ENCODE peak calls at places on chromosome 5, in five cellular contexts. I, H, J, L and K are unnamed samples.

GRCh38 chr5:3187846-3188425 is 407.7 kb upstream of the IRX1 start:
- DNase-seq in L (no peak), H (no peak), J (no peak), I (no peak), K (no peak)

GRCh38 chr5:113232667-113233066 is 202.1 kb downstream of the TSSK1B start:
- DNase-seq in L (no peak), H (no peak), J (no peak), I (no peak), K (no peak)

GRCh38 chr5:2724831-2725230 is 26.6 kb downstream of the IRX2 start:
- DNase-seq in H (no peak), L (no peak), J (no peak), I (no peak), K (no peak)

GRCh38 chr5:132082329-132083023 is 8.9 kb downstream of the CSF2 start:
- DNase-seq in J (no peak), H (no peak), L (no peak), I (no peak), K (no peak)

GRCh38 chr5:1747079-1747802 is 52.4 kb downstream of the MRPL36 start:
- DNase-seq in J (no peak), I (no peak), L (no peak), H (no peak), K (no peak)

GRCh38 chr5:84683594-84683993 is 298.9 kb upstream of the EDIL3 start:
- DNase-seq in I (no peak), H (no peak), L (no peak), J (no peak), K (peak; percentile 12)

GRCh38 chr5:78360674-78361225 is 333 bp downstream of the SCAMP1 start:
- DNase-seq in H (peak; percentile 67), L (no peak), I (no peak), J (no peak), K (no peak)

GRCh38 chr5:113084402-113085083 is 107.9 kb downstream of the DCP2 start:
- DNase-seq in H (peak; percentile 44), J (no peak), L (no peak), I (no peak), K (no peak)

GRCh38 chr5:35926389-35927051 is 11.9 kb downstream of the CAPSL start:
- DNase-seq in L (no peak), I (peak; percentile 17), H (peak; percentile 79), J (no peak), K (peak; percentile 88)

GRCh38 chr5:95081500-95082355 is 203.2 kb downstream of the MCTP1 start:
- DNase-seq in I (peak; percentile 9), L (peak; percentile 89), J (no peak), H (no peak), K (peak; percentile 54)

GRCh38 chr5:158658439-158659230 is 441.1 kb downstream of the EBF1 start:
- DNase-seq in L (no peak), H (no peak), J (peak; percentile 13), I (no peak), K (peak; percentile 72)

GRCh38 chr5:132471006-132471907 is 19.3 kb downstream of the IRF1 start:
- DNase-seq in L (no peak), J (no peak), I (no peak), H (no peak), K (no peak)

GRCh38 chr5:168747987-168748777 is 169.0 kb upstream of the PANK3 start:
- DNase-seq in J (peak; percentile 68), L (no peak), I (peak; percentile 25), H (peak; percentile 85), K (peak; percentile 89)

GRCh38 chr5:33743089-33743488 is 148.7 kb downstream of the ADAMTS12 start:
- DNase-seq in J (no peak), I (no peak), H (no peak), L (no peak), K (no peak)

GRCh38 chr5:52469420-52469819 is 318.3 kb upstream of the ITGA1 start:
- DNase-seq in J (no peak), L (no peak), I (no peak), H (no peak), K (no peak)

GRCh38 chr5:91006708-91007107 is 376.4 kb downstream of the ARRDC3 start:
- DNase-seq in I (no peak), L (no peak), J (no peak), H (no peak), K (no peak)

GRCh38 chr5:178786859-178787499 is 56.5 kb upstream of the ZNF354A start:
- DNase-seq in H (no peak), J (no peak), L (no peak), I (peak; percentile 28), K (no peak)

GRCh38 chr5:16321284-16321683 is 141.7 kb upstream of the MARCHF11 start:
- DNase-seq in I (no peak), L (no peak), H (no peak), J (no peak), K (no peak)

GRCh38 chr5:78008356-78008967 is 232.3 kb upstream of the TBCA start:
- DNase-seq in H (peak; percentile 18), I (peak; percentile 31), L (no peak), J (no peak), K (peak; percentile 69)

GRCh38 chr5:52743970-52744369 is 43.7 kb upstream of the ITGA1 start:
- DNase-seq in I (no peak), J (no peak), H (no peak), L (no peak), K (peak; percentile 14)

GRCh38 chr5:60822285-60822556 is 21.8 kb downstream of the ELOVL7 start:
- DNase-seq in H (no peak), L (peak; percentile 20), I (no peak), J (no peak), K (no peak)

GRCh38 chr5:72392326-72392733 is 72.2 kb downstream of the PTCD2 start:
- DNase-seq in I (no peak), L (no peak), H (no peak), J (no peak), K (no peak)

GRCh38 chr5:81575924-81576323 is 175.0 kb downstream of the SSBP2 start:
- DNase-seq in H (no peak), I (no peak), J (no peak), L (no peak), K (no peak)

GRCh38 chr5:33476992-33477391 is 36.2 kb downstream of the TARS1 start:
- DNase-seq in H (no peak), I (no peak), J (no peak), L (no peak), K (no peak)

GRCh38 chr5:172828911-172829431 is 5.1 kb upstream of the ERGIC1 start:
- DNase-seq in I (no peak), J (no peak), H (no peak), L (no peak), K (no peak)

GRCh38 chr5:6484899-6485298 is 36.2 kb downstream of the UBE2QL1 start:
- DNase-seq in H (no peak), I (no peak), L (no peak), J (no peak), K (no peak)
- H3K4me3 ChIP-seq in H (no peak overlapping the region), I (no peak overlapping the region), L (peak overlapping the region; percentile 6), J (no peak overlapping the region), K (no peak overlapping the region)

DNA sequence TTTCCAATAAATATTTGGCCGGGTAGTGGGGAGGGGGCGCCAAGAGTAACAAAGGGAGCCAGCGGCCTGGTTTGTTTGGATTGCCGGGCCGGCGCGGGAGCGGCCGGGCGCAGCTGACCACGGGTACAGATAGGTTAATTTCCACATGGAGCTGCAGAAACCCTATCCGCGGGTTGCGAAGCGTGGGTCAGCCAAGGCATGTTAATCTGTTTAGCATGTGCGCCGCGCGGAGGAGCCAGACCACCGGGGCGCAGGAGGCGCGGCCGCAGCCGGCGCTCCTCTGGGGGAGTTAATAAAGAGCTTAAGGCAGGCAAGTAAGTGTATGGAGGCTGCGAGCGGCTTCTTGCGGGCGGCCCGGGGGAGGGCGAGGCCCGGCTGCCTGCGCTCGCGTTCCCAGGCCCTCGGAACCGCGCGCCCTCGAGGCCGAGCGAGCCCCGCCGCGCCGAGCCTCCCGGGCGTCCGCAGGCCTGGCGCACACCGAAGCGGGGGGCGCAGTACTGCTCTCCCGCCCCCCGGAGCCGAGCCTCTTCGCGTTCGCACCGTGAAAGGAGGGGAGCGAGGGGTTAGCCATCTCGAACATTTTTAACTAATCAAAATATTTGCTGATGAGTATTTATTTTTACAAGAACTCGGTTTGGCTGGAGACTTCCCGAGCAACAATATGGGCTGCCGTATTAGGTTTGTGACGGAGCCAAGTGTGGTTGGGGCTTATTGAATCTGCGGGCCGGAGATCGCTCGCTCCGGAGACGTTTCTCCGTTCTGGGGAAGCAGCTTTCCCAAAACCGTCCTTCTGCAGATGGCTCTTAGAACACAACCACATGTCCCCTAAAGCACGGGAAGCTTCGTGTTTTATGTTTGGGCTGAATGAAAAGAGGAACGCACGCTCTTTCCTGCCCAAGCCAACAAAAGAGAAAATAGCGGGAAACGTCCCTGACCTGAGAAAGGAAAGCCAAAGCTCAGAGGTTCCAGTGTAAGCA is 28.9 kb downstream of the FOXD1 start:
- DNase-seq in I (no peak), J (no peak), L (no peak), H (no peak), K (peak; percentile 70)
- TF ChIP-seq EZH2 in I (peak; percentile 86), J (peak; percentile 95), L (no peak), H (no peak), K (peak; percentile 91)

DNA sequence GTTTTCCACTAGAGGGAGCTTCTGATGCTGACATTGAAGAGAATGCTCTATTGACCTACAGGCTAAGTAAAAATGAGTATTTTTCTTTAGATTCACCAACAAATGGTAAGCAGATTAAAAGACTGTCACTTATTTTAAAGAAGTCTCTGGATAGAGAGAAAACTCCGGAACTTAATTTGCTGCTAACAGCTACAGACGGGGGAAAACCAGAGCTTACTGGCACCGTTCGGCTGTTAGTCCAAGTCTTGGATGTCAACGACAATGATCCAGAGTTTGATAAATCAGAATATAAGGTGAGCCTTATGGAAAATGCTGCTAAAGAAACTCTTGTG is 764 bp downstream of the PCDHA11 start:
- DNase-seq in J (no peak), H (no peak), I (no peak), L (no peak), K (no peak)
- TF ChIP-seq CREB1 in J (no peak), H (no peak), I (no peak), L (no peak), K (no peak)

GRCh38 chr5:150179221-150179620 is 10.6 kb upstream of the SLC6A7 start:
- DNase-seq in I (no peak), J (no peak), H (no peak), L (no peak), K (no peak)

GRCh38 chr5:150178262-150178661 is 11.6 kb upstream of the SLC6A7 start:
- DNase-seq in J (no peak), L (no peak), H (no peak), I (no peak), K (no peak)

GRCh38 chr5:150181035-150181434 is 8.8 kb upstream of the SLC6A7 start:
- DNase-seq in L (no peak), H (no peak), J (no peak), I (no peak), K (no peak)

GRCh38 chr5:150181766-150182545 is 7.9 kb upstream of the SLC6A7 start:
- DNase-seq in H (no peak), I (no peak), J (no peak), L (no peak), K (no peak)

DNA sequence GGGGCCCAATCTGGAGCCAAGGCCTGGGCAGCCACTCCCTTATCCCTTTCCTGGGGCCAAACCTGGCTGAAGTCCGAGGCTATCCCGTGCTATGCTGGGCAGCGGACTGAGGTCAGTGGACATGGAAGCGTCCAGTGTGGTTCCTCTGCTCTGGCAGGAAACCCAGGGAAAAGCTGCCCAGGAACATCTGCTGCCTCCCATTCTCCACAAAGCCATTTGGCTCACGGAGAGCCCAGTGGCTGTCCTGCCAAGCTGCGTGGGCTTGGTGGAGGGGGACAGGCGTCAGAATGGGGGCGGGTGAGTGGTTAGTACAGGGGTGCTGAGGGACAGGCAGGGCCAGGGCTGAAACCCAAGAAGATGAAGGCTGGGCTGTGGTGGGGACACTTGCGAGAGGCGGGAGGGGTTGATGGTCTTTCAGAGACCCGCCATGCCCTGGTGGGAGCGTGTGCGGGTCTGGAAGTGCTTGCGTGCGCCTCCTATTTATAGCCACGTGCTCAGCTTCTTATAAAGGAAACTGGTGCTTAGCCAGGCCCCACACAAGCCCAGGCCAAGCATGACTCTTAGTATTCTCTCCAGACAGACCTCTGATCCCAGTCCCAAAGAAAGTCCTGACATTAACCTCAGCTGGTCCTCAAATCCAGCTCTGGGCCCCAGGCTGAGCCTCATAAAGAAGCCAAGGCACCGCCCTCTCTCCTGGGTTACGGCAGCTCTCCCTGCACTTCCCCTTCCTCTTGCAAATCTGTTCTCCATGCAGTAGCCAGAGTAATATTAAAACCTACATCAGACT is 9.4 kb upstream of the SLC6A7 start:
- DNase-seq in H (no peak), L (no peak), I (no peak), J (no peak), K (no peak)
- H3K4me3 ChIP-seq in H (no peak overlapping the region), L (no peak overlapping the region), I (no peak overlapping the region), J (no peak overlapping the region), K (no peak overlapping the region)